ENCODE peak calls at places on chromosomes 5 and 9, in nine cellular contexts. J is SW 1271; L is AG08395; F is stimulated activated CD4-positive, alpha-beta T cell treated with anti-CD3 and anti-CD28 coated beads, Interleukin-1b, Interleukin-23, amount 100 ng/mL, for 24 hours; Z is amygdala; V is germinal center; O is A549; C is PC-9; P is HTR-8/SVneo. H is an unnamed sample.

GRCh38 chr9:89460551-89460950 is 37.4 kb downstream of the SEMA4D start:
- DNase-seq in V (no peak), L (no peak), C (no peak), F (no peak), Z (no peak), O (no peak), J (no peak), P (no peak), H (no peak)

GRCh38 chr5:61009907-61010306 is 64.9 kb downstream of the NDUFAF2 start:
- DNase-seq in C (no peak), O (no peak), V (no peak), Z (no peak), L (no peak), J (no peak), P (no peak), F (no peak), H (no peak)

GRCh38 chr9:99353408-99353807 is 131.3 kb downstream of the SEC61B start:
- DNase-seq in P (no peak), C (no peak), F (no peak), O (no peak), J (no peak), V (no peak), Z (no peak), L (peak), H (no peak)

GRCh38 chr9:114883709-114884108 is 46.7 kb downstream of the TNFSF8 start:
- DNase-seq in O (no peak), F (no peak), J (no peak), L (no peak), C (no peak), Z (no peak), V (no peak), P (no peak), H (no peak)

GRCh38 chr9:134240371-134240770 is 76.0 kb upstream of the RNU6ATAC start:
- DNase-seq in P (no peak), V (no peak), O (no peak), C (no peak), Z (no peak), L (no peak), J (no peak), F (no peak), H (no peak)

GRCh38 chr5:108061941-108062340 is 320.0 kb downstream of the FBXL17 start:
- DNase-seq in F (no peak), L (no peak), V (no peak), Z (no peak), C (no peak), J (no peak), O (no peak), P (no peak), H (no peak)

GRCh38 chr5:116532762-116533525 is 41.7 kb downstream of the SEMA6A start:
- DNase-seq in P (no peak), J (no peak), O (no peak), L (no peak), F (no peak), C (no peak), V (no peak), Z (no peak), H (peak)

GRCh38 chr9:15834541-15834940 is 281.7 kb downstream of the CCDC171 start:
- DNase-seq in L (no peak), V (no peak), C (no peak), P (no peak), Z (no peak), J (no peak), O (no peak), F (no peak), H (no peak)

GRCh38 chr5:96463106-96463505 is 30.1 kb upstream of the PCSK1 start:
- DNase-seq in L (no peak), V (no peak), Z (no peak), O (no peak), F (no peak), J (no peak), C (no peak), P (no peak), H (no peak)

GRCh38 chr5:117255211-117256032 is 680.8 kb upstream of the SEMA6A start:
- DNase-seq in Z (no peak), C (no peak), O (no peak), V (no peak), F (no peak), P (no peak), L (no peak), J (no peak), H (no peak)

GRCh38 chr5:180105827-180106312 is 34.3 kb upstream of the RNF130 start:
- DNase-seq in L (no peak), J (no peak), Z (no peak), V (no peak), O (no peak), F (no peak), P (no peak), C (no peak), H (no peak)